ENCODE peak calls at places on chromosomes 2 and 18, in four cellular contexts. J is NCI-H1436, Z is sciatic nerve, E is nephron progenitor cell. O is an unnamed sample.

GRCh38 chr18:51128533-51128932 is 68.9 kb downstream of the MEX3C start:
- DNase-seq in J (no peak), E (no peak), Z (no peak), O (no peak)

GRCh38 chr2:69211111-69211510 is 175.9 kb downstream of the GFPT1 start:
- DNase-seq in J (no peak), Z (no peak), E (no peak), O (no peak)

GRCh38 chr2:150234787-150235512 is 252.5 kb downstream of the RND3 start:
- DNase-seq in Z (no peak), J (peak; percentile 72), E (no peak), O (no peak)

GRCh38 chr2:8600456-8600855 is 81.4 kb upstream of the ID2 start:
- DNase-seq in E (no peak), Z (no peak), J (no peak), O (no peak)

GRCh38 chr2:226578373-226578772 is 221.2 kb downstream of the IRS1 start:
- DNase-seq in J (no peak), Z (no peak), E (no peak), O (no peak)

GRCh38 chr2:147845608-147846002 is 776 bp downstream of the ACVR2A start:
- DNase-seq in J (no peak), E (no peak), Z (no peak), O (no peak)

GRCh38 chr2:20579866-20580265 is 71.0 kb downstream of the HS1BP3 start:
- DNase-seq in Z (no peak), E (no peak), J (no peak), O (no peak)

GRCh38 chr2:71901466-71901865 is 246.2 kb downstream of the CYP26B1 start:
- DNase-seq in J (no peak), Z (no peak), E (no peak), O (no peak)

GRCh38 chr2:46983065-46983801 is 67.6 kb upstream of the MCFD2 start:
- DNase-seq in E (no peak), Z (no peak), J (no peak), O (no peak)

GRCh38 chr18:68840554-68841263 is 42.8 kb downstream of the CCDC102B start:
- DNase-seq in Z (no peak), E (no peak), J (no peak), O (no peak)

GRCh38 chr2:144183744-144184143 is 336.2 kb downstream of the ZEB2 start:
- DNase-seq in J (no peak), E (no peak), Z (no peak), O (peak; percentile 35)

O was measured in activated T-helper 1 cell treated with Interleukin-2 at 50 U/mL for 16 hours.